ENCODE peak calls at places on chromosome 17, in five cellular contexts. Q, V, P, C and J are unnamed samples.

GRCh38 chr17:35731239-35731931 is at the start of gene RASL10B:
- DNase-seq in C (peak), V (peak), P (no peak), Q (no peak), J (peak)

GRCh38 chr17:557371-557770 is 157.3 kb downstream of the VPS53 start:
- DNase-seq in V (peak), C (no peak), Q (no peak), P (no peak), J (no peak)

GRCh38 chr17:41655611-41656111 is 31.3 kb upstream of the KRT17 start:
- DNase-seq in V (no peak), P (no peak), C (no peak), Q (no peak), J (peak)

GRCh38 chr17:74027539-74027938 is 175.9 kb upstream of the RPL38 start:
- DNase-seq in Q (no peak), C (no peak), P (no peak), V (no peak), J (no peak)

GRCh38 chr17:81206166-81206565 is 16.6 kb downstream of the CEP131 start:
- DNase-seq in V (no peak), P (no peak), Q (no peak), C (no peak), J (no peak)

GRCh38 chr17:79051306-79051705 is 23.3 kb upstream of the ENGASE start:
- DNase-seq in C (no peak), P (no peak), V (peak), Q (no peak), J (no peak)

GRCh38 chr17:49404906-49405305 is 9.8 kb downstream of the PHB1 start:
- DNase-seq in P (no peak), Q (no peak), C (no peak), V (no peak), J (no peak)

GRCh38 chr17:10631048-10631700 is 25.9 kb downstream of the MYH3 start:
- DNase-seq in Q (no peak), C (no peak), V (peak), P (no peak), J (peak)

GRCh38 chr17:46141645-46142044 is 51.6 kb downstream of the KANSL1 start:
- DNase-seq in C (no peak), V (no peak), Q (no peak), P (no peak), J (no peak)

GRCh38 chr17:58267347-58268324 is 13.1 kb downstream of the MPO start:
- DNase-seq in V (no peak), P (no peak), C (no peak), Q (no peak), J (no peak)

DNA sequence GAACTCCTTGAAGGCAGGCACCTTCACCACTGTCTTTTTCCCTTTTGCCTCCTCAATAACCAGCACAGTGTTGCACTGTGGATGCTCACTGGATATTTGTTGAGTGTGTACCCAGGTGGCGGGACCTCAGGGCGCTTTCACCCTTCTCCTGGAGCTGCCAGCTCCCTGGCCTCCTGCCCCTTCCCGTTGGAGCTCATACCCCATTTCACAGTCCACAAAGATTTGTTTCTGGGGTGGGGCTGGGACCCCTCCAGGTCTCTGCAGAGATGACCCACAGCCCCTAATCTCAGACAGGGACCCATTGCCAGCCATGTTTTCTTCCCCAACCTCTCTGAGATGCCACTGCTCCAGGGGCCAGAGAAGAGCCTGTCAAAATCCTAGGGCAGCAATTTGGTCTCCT is 12.4 kb downstream of the ALOX12B start:
- DNase-seq in V (no peak), P (no peak), Q (no peak), C (no peak), J (no peak)
- TF ChIP-seq CTCF in V (no peak), P (no peak), Q (no peak), C (no peak), J (no peak)

GRCh38 chr17:31068291-31068690 is 26.5 kb upstream of the NF1 start:
- DNase-seq in Q (peak), C (no peak), V (peak), P (no peak), J (peak)
- TF ChIP-seq CTCF in Q (peak), C (peak), V (peak), P (peak), J (peak)

DNA sequence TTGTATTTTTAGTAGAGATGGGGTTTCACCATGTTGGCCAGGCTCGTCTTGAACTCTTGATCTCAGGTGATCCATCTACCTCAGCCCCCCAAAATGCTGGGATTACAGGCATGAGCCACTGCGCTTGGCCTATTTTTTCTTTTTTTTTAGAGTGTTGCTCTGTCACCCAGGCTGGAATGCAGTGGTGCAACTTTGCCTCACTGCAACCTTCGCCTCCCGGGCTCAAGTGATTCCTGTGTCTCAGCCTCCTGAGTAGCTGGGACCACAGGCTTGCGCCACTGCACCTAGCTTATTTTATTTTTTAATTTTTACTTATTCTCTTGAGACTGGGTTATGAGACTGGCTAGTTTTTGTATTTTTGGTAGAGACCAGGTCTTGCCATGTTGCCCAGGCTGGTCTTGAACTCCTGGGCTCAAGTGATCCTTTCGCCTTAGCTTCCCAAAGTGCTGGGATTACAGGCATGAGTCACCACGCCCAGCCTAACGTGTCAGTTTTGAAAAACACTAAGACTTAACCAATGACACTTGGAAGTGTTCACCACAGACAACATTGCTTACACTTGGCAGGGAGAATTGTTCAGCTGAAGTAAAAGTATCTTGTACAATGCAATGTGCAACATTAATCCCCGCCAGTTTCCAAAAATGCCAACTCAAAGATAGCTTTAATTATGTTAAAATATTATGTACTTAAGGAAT is 26.9 kb downstream of the ATAD5 start:
- DNase-seq in Q (no peak), C (no peak), P (no peak), V (peak), J (no peak)
- TF ChIP-seq CTCF in Q (no peak), C (no peak), P (no peak), V (no peak), J (no peak)

DNA sequence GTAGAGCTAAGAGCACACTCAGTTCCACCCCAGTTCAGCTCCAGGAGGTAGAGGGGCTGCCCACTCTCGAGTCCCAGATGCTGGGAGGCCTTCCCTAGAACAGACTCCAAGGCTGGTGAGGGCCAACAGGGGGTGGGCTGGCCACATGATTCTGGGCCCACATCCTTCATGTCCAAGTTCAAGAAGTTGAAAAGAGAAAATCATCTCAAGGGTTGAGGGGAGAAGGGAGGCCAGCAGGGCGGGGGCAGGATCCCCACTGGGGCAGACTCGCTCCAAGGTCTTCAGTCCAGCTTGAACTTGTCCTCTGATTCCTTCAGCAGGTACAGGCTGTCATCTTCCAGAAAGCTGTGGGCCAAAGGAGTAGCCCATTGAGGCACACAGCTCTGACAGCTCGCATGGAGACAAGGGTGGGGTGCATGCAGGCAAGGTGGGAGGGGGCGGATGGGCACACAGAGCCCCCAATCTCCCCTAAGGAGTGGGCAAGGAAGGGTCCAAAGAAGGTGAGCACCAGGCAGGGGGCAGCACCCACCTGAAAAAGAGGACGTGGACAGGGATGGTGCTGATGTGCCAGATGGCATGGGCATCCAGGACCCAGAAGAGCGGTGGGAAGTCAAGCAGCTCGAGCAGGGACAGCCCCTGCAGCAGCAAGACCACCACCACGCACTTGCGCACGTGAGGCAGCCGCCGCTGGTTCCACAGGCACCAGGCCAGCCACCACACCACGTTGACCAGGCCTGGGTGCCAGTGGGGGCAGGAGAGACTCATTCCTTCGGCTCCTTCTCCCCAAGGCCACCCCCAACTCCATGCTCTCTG is 4.5 kb downstream of the PNMT start:
- DNase-seq in V (no peak), Q (no peak), C (no peak), P (no peak), J (no peak)
- TF ChIP-seq CTCF in V (no peak), Q (peak), C (no peak), P (no peak), J (peak)

DNA sequence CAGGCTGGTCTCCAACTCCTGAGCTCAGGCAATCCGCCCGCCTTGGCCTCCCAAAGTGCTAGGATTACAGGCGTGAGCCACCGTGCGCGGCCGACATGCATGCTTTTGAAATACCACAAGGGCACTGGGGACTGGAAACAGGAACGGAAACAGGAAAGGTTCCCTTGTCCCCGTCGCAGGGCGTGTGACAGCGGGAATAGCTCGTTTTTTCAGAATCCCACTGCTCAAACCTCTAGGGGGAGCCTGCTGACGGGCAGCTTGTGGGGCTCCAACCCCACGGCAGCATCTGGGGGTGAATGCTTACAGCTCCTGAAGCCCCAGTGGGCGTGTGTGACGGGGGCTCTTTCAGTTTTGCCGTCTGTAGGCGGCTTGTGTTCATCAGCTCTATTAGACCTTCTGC is 18.8 kb upstream of the ASGR2 start:
- DNase-seq in Q (peak), P (no peak), V (no peak), C (no peak), J (peak)
- TF ChIP-seq CTCF in Q (peak), P (peak), V (peak), C (peak), J (peak)

GRCh38 chr17:67628580-67629013 is 89.1 kb upstream of the NOL11 start:
- DNase-seq in P (no peak), V (no peak), Q (peak), C (no peak), J (no peak)
- TF ChIP-seq CTCF in P (peak), V (peak), Q (peak), C (no peak), J (no peak)